ENCODE peak calls at places on chromosomes 5 and 9, in four cellular contexts. I, R, F and G are unnamed samples.

GRCh38 chr9:126147620-126148522 is 178.8 kb upstream of the MVB12B start:
- DNase-seq in I (no peak), R (no peak), F (no peak), G (peak)

GRCh38 chr5:35835796-35836742 is 20.6 kb upstream of the IL7R start:
- DNase-seq in R (no peak), F (no peak), I (no peak), G (no peak)

GRCh38 chr5:131513780-131514179 is 121.2 kb downstream of the RAPGEF6 start:
- DNase-seq in I (no peak), R (no peak), F (no peak), G (no peak)

GRCh38 chr5:94901071-94901979 is 282.9 kb downstream of the SLF1 start:
- DNase-seq in F (peak), I (no peak), R (no peak), G (no peak)

GRCh38 chr9:75891277-75892167 is 1.0 kb downstream of the PCSK5 start:
- DNase-seq in I (peak), F (peak), R (no peak), G (peak)

GRCh38 chr5:96852769-96853168 is 23.5 kb upstream of the ERAP2 start:
- DNase-seq in I (no peak), R (no peak), F (peak), G (no peak)

GRCh38 chr9:35333551-35333950 is 156.4 kb upstream of the RUSC2 start:
- DNase-seq in I (no peak), R (no peak), F (peak), G (no peak)

GRCh38 chr5:123157797-123158528 is 68.9 kb downstream of the PRDM6 start:
- DNase-seq in F (peak), I (no peak), R (no peak), G (no peak)

GRCh38 chr5:177297922-177298321 is 5.6 kb downstream of the RAB24 start:
- DNase-seq in R (no peak), F (no peak), I (no peak), G (no peak)

GRCh38 chr9:33698267-33698666 is 97.1 kb upstream of the PRSS3 start:
- DNase-seq in R (no peak), I (no peak), F (peak), G (no peak)

GRCh38 chr5:109451161-109451560 is 41.4 kb upstream of the PJA2 start:
- DNase-seq in R (no peak), F (no peak), I (no peak), G (no peak)

GRCh38 chr9:131642496-131643083 is 97.3 kb downstream of the PRRT1B start:
- DNase-seq in F (no peak), I (no peak), R (no peak), G (no peak)

GRCh38 chr9:121107881-121108280 is 33.1 kb downstream of the CNTRL start:
- DNase-seq in I (no peak), F (no peak), R (no peak), G (no peak)

GRCh38 chr5:60843693-60844428 is at the start of gene ELOVL7:
- DNase-seq in R (no peak), F (peak), I (peak), G (no peak)

GRCh38 chr9:111482656-111483418 is 1.3 kb downstream of the ECPAS start:
- DNase-seq in I (peak), R (peak), F (peak), G (peak)

GRCh38 chr9:133522073-133522910 is 2.5 kb downstream of the MYMK start:
- DNase-seq in R (no peak), F (no peak), I (no peak), G (no peak)

GRCh38 chr9:130159814-130160670 is 12.2 kb upstream of the NCS1 start:
- DNase-seq in F (no peak), I (no peak), R (no peak), G (no peak)

GRCh38 chr9:100394819-100395218 is 32.1 kb upstream of the MSANTD3 start:
- DNase-seq in R (no peak), I (no peak), F (peak), G (no peak)

GRCh38 chr9:84238652-84239051 is 101.9 kb downstream of the SLC28A3 start:
- DNase-seq in I (no peak), F (no peak), R (no peak), G (no peak)
- TF ChIP-seq CTCF in I (no peak), F (peak), R (no peak), G (no peak)

GRCh38 chr9:105088088-105088487 is 156.4 kb upstream of the SLC44A1 start:
- DNase-seq in R (no peak), I (no peak), F (no peak), G (peak)

GRCh38 chr9:105091004-105091640 is 153.3 kb upstream of the SLC44A1 start:
- DNase-seq in I (no peak), R (no peak), F (no peak), G (no peak)

GRCh38 chr9:105093685-105094084 is 150.8 kb upstream of the SLC44A1 start:
- DNase-seq in I (no peak), F (no peak), R (no peak), G (no peak)

GRCh38 chr9:105089874-105090273 is 154.6 kb upstream of the SLC44A1 start:
- DNase-seq in I (no peak), R (no peak), F (no peak), G (no peak)

GRCh38 chr9:105088499-105088898 is 156.0 kb upstream of the SLC44A1 start:
- DNase-seq in R (no peak), I (no peak), F (no peak), G (no peak)
- TF ChIP-seq CTCF in R (no peak), I (no peak), F (no peak), G (no peak)

GRCh38 chr9:77876091-77876490 is 155.5 kb downstream of the GNAQ start:
- DNase-seq in R (no peak), F (peak), I (peak), G (no peak)
- TF ChIP-seq CTCF in R (no peak), F (no peak), I (no peak), G (no peak)

GRCh38 chr9:136328622-136329041 is 1.3 kb downstream of the GPSM1 start:
- DNase-seq in F (peak), R (no peak), I (no peak), G (no peak)
- TF ChIP-seq CTCF in F (no peak), R (no peak), I (no peak), G (no peak)

DNA sequence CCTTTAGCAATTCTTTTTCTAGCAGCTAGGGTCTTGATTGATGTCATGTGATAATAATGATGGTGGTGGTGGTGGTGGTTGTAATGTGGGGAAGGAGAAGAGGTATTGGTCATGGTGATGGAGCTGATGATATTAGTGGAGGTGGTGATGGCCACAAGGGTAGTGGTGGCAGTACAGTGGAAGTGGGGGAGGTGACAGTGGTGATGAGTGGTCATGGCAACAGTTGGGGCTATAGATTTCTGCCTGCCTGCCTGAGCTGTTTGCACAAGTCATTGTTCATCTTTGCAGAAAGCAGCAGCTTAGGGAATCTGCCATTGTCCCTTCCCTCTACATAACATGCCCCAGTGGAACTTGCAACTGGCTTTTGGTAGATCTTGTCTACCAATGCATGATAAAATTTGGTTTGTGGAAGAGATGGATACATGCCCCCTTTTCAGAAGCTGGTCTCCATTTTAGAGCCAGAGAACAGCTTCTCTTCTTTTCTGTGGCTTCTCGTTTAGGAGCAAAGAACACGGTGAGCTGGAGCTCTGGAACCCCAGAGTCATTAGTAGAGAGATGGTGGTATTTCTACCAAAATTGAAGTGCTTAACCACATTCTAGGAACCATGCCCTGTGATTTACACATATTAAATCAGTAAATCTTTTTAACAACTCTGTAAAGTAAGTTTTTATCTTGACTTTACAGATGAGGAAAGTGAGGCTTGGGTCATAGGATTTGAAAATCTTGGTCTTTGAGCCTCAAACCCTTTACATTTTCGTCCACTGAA is 100.3 kb downstream of the AOPEP start:
- DNase-seq in I (no peak), R (no peak), F (no peak), G (no peak)
- TF ChIP-seq CTCF in I (no peak), R (no peak), F (no peak), G (no peak)

GRCh38 chr5:10735569-10736255 is 25.3 kb downstream of the DAP start:
- DNase-seq in F (no peak), R (no peak), I (no peak), G (no peak)
- TF ChIP-seq CTCF in F (no peak), R (no peak), I (no peak), G (no peak)

GRCh38 chr9:88991066-88992030 is at the start of gene S1PR3:
- DNase-seq in R (no peak), I (peak), F (peak), G (peak)
- TF ChIP-seq CTCF in R (no peak), I (no peak), F (peak), G (no peak)

GRCh38 chr5:110869927-110870326 is 131.1 kb downstream of the SLC25A46 start:
- DNase-seq in R (no peak), F (no peak), I (no peak), G (no peak)
- TF ChIP-seq CTCF in R (no peak), F (no peak), I (no peak), G (no peak)

GRCh38 chr5:10364186-10364689 is 10.7 kb downstream of the MARCHF6 start:
- DNase-seq in I (no peak), F (no peak), R (no peak), G (no peak)
- TF ChIP-seq CTCF in I (no peak), F (no peak), R (peak), G (no peak)

GRCh38 chr5:76144892-76145291 is 61.7 kb downstream of the SV2C start:
- DNase-seq in R (no peak), F (no peak), I (no peak), G (no peak)

GRCh38 chr5:76145945-76146344 is 62.8 kb downstream of the SV2C start:
- DNase-seq in F (no peak), R (no peak), I (no peak), G (no peak)

GRCh38 chr5:76137887-76138542 is 54.8 kb downstream of the SV2C start:
- DNase-seq in I (no peak), F (no peak), R (no peak), G (no peak)

DNA sequence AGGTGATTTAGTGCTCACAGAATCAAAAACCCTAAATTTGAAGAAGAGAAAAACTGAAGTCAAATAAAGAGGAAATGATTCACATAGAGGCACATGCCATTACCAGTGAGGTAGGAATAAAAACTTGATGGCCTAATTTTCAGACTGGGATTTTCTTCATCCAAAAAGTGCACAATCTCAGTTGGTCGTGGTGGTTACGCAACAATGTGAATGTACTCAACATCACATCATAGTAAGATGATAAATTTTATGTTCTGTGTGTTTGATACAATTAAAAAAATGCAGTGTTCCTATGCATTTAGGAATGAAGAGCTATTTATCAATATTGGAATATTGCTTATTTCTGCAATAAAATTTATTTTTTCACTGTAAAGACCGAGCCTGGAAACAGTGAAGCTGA is 60.7 kb downstream of the SV2C start:
- DNase-seq in F (no peak), I (no peak), R (no peak), G (no peak)
- TF ChIP-seq CTCF in F (no peak), I (no peak), R (no peak), G (no peak)